ENCODE peak calls at places on chromosomes 16 and 17, in ten cellular contexts. C, H, D, T, Q, W, N, Y, M and L are unnamed samples.

GRCh38 chr17:48247038-48247437 is 139.5 kb downstream of the SNX11 start:
- DNase-seq in N (no peak), C (no peak), Y (no peak), Q (no peak), T (no peak), W (no peak), H (no peak), D (no peak), M (no peak), L (no peak)

GRCh38 chr16:24609740-24610420 is 70.5 kb downstream of the RBBP6 start:
- DNase-seq in N (peak), Y (peak), Q (no peak), H (no peak), C (peak), D (peak), T (no peak), M (peak), W (no peak), L (peak)

GRCh38 chr17:63956296-63956920 is 16.3 kb downstream of the SCN4A start:
- DNase-seq in Q (no peak), T (no peak), H (no peak), W (no peak), D (no peak), M (peak), N (no peak), C (peak), Y (peak), L (no peak)

GRCh38 chr16:25066747-25067631 is 44.6 kb upstream of the LCMT1 start:
- DNase-seq in N (peak), M (peak), W (peak), C (peak), Q (peak), D (peak), T (peak), H (peak), Y (peak), L (peak)

GRCh38 chr17:35243459-35244204 is 760 bp downstream of the SLFN5 start:
- DNase-seq in D (no peak), Q (peak), H (no peak), W (no peak), Y (peak), C (no peak), N (peak), T (no peak), M (peak), L (peak)

GRCh38 chr16:12057276-12057675 is 80.7 kb downstream of the SNX29 start:
- DNase-seq in N (no peak), W (no peak), Q (no peak), Y (peak), M (peak), D (no peak), C (no peak), H (no peak), T (no peak), L (no peak)

GRCh38 chr17:65594585-65594940 is 33.1 kb upstream of the AXIN2 start:
- DNase-seq in D (no peak), T (no peak), C (no peak), H (no peak), Y (peak), Q (no peak), M (peak), N (no peak), W (no peak), L (no peak)

GRCh38 chr17:77140878-77141767 is at the start of gene SEC14L1:
- DNase-seq in C (peak), H (no peak), Y (peak), D (no peak), N (peak), W (no peak), Q (peak), T (no peak), M (no peak), L (no peak)

GRCh38 chr17:16282522-16282921 is 65.5 kb downstream of the PIGL start:
- DNase-seq in W (no peak), M (peak), T (no peak), N (no peak), C (no peak), H (no peak), Y (peak), D (no peak), Q (no peak), L (no peak)

GRCh38 chr16:31376705-31377104 is 16.4 kb upstream of the ITGAD start:
- DNase-seq in M (no peak), Y (no peak), H (no peak), D (no peak), W (no peak), N (no peak), T (no peak), C (no peak), Q (no peak), L (no peak)

GRCh38 chr17:8662076-8662831 is 31.7 kb upstream of the MYH10 start:
- DNase-seq in T (no peak), Y (no peak), C (no peak), H (no peak), M (no peak), Q (no peak), D (no peak), W (no peak), N (no peak), L (no peak)

GRCh38 chr17:44360826-44361225 is 2.8 kb downstream of the FAM171A2 start:
- DNase-seq in Q (no peak), H (no peak), Y (peak), M (peak), C (no peak), W (no peak), D (no peak), T (no peak), N (no peak), L (no peak)